ENCODE peak calls at places on chromosomes 3 and 15, in six cellular contexts. V is brain microvascular endothelial cell, K is sigmoid colon, T is breast epithelium, J is left ventricle myocardium inferior, I is kidney. G is an unnamed sample.

GRCh38 chr3:140376136-140376889 is 301.6 kb upstream of the TRIM42 start:
- DNase-seq in V (no peak), K (no peak), T (no peak), J (no peak), I (no peak), G (no peak)

GRCh38 chr15:41513282-41514227 is at the start of gene LTK:
- DNase-seq in V (no peak), K (no peak), T (no peak), J (no peak), I (no peak), G (peak; percentile 60)

GRCh38 chr15:31034152-31034551 is 42.7 kb upstream of the MTMR10 start:
- DNase-seq in V (no peak), K (no peak), T (no peak), J (no peak), I (no peak), G (no peak)

GRCh38 chr3:117019082-117019713 is 309.6 kb downstream of the TUSC7 start:
- DNase-seq in V (peak; percentile 56), K (peak; percentile 75), T (peak; percentile 26), J (peak; percentile 24), I (no peak), G (peak; percentile 89)

GRCh38 chr3:170584585-170585007 is 1.3 kb downstream of the SLC7A14 start:
- DNase-seq in V (peak; percentile 42), K (peak; percentile 62), T (peak; percentile 18), J (peak; percentile 62), I (peak; percentile 88), G (peak; percentile 77)

GRCh38 chr3:156670077-156670476 is 4.3 kb upstream of the TIPARP start:
- DNase-seq in V (no peak), K (no peak), T (no peak), J (no peak), I (no peak), G (no peak)

GRCh38 chr3:135023985-135024658 is 229.1 kb downstream of the EPHB1 start:
- DNase-seq in V (no peak), K (no peak), T (no peak), J (no peak), I (no peak), G (no peak)

GRCh38 chr3:44960387-44961026 is 15.5 kb downstream of the ZDHHC3 start:
- DNase-seq in V (no peak), K (no peak), T (no peak), J (no peak), I (no peak), G (no peak)

GRCh38 chr3:187281191-187281714 is 10.3 kb downstream of the MASP1 start:
- DNase-seq in V (peak; percentile 52), K (no peak), T (no peak), J (no peak), I (no peak), G (peak; percentile 97)

GRCh38 chr3:14689247-14689980 is 14.5 kb downstream of the C3orf20 start:
- DNase-seq in V (no peak), K (no peak), T (no peak), J (no peak), I (no peak), G (no peak)

GRCh38 chr15:78084359-78084750 is 6.8 kb upstream of the TBC1D2B start:
- DNase-seq in V (no peak), K (peak; percentile 63), T (no peak), J (no peak), I (no peak), G (no peak)

GRCh38 chr3:58306662-58307286 is 454 bp downstream of the HTD2 start:
- DNase-seq in V (peak; percentile 18), K (peak; percentile 70), T (no peak), J (peak; percentile 41), I (peak; percentile 80), G (peak; percentile 65)

GRCh38 chr3:32420138-32420981 is 28.7 kb downstream of the CMTM7 start:
- DNase-seq in V (peak; percentile 53), K (no peak), T (peak; percentile 93), J (no peak), I (peak; percentile 89), G (no peak)

GRCh38 chr3:55485208-55485791 is 1.8 kb downstream of the WNT5A start:
- DNase-seq in V (peak; percentile 69), K (peak; percentile 91), T (peak; percentile 54), J (peak; percentile 75), I (peak; percentile 92), G (peak; percentile 92)

GRCh38 chr15:92797168-92798052 is 102.7 kb upstream of the CHD2 start:
- DNase-seq in V (peak; percentile 79), K (no peak), T (no peak), J (no peak), I (no peak), G (peak; percentile 82)

GRCh38 chr15:57138260-57138895 is 219.9 kb downstream of the TCF12 start:
- DNase-seq in V (peak; percentile 72), K (no peak), T (no peak), J (no peak), I (no peak), G (peak; percentile 75)

GRCh38 chr3:102478160-102478559 is 43.3 kb downstream of the ZPLD1 start:
- DNase-seq in V (no peak), K (no peak), T (no peak), J (no peak), I (no peak), G (no peak)

GRCh38 chr3:30770387-30770786 is 124.1 kb downstream of the GADL1 start:
- DNase-seq in V (peak; percentile 94), K (no peak), T (peak; percentile 42), J (no peak), I (peak; percentile 56), G (peak; percentile 91)

GRCh38 chr3:38131621-38132369 is 5.1 kb downstream of the ACAA1 start:
- DNase-seq in V (peak; percentile 45), K (no peak), T (no peak), J (no peak), I (no peak), G (peak; percentile 41)

GRCh38 chr3:46705751-46706572 is 4.8 kb downstream of the TMIE start:
- DNase-seq in V (peak; percentile 44), K (peak; percentile 58), T (no peak), J (peak; percentile 13), I (peak; percentile 64), G (peak; percentile 66)

GRCh38 chr3:46566040-46566631 is at the start of gene LRRC2:
- DNase-seq in V (peak; percentile 67), K (peak; percentile 74), T (no peak), J (peak; percentile 78), I (peak; percentile 70), G (peak; percentile 86)

GRCh38 chr3:195866686-195867511 is 41.5 kb downstream of the TNK2 start:
- DNase-seq in V (no peak), K (no peak), T (no peak), J (no peak), I (peak; percentile 69), G (no peak)

GRCh38 chr15:73982251-73982962 is 9.7 kb downstream of the STOML1 start:
- DNase-seq in V (peak; percentile 84), K (peak; percentile 93), T (no peak), J (peak; percentile 90), I (peak; percentile 96), G (peak; percentile 95)

GRCh38 chr15:85394552-85395333 is 14.3 kb downstream of the AKAP13 start:
- DNase-seq in V (no peak), K (no peak), T (no peak), J (no peak), I (no peak), G (no peak)

GRCh38 chr3:84877092-84877491 is 81.7 kb upstream of the CADM2 start:
- DNase-seq in V (no peak), K (no peak), T (no peak), J (no peak), I (no peak), G (no peak)

GRCh38 chr3:23648326-23648964 is 157.3 kb upstream of the UBE2E1 start:
- DNase-seq in V (no peak), K (no peak), T (no peak), J (no peak), I (no peak), G (peak; percentile 57)

GRCh38 chr3:79015854-79016253 is 751.9 kb downstream of the ROBO1 start:
- DNase-seq in V (no peak), K (no peak), T (no peak), J (no peak), I (no peak), G (no peak)
- H3K4me3 ChIP-seq in V (no peak overlapping the region), K (peak overlapping the region; percentile 95), T (no peak overlapping the region), J (peak overlapping the region; percentile 87), I (no peak overlapping the region), G (no peak overlapping the region)

DNA sequence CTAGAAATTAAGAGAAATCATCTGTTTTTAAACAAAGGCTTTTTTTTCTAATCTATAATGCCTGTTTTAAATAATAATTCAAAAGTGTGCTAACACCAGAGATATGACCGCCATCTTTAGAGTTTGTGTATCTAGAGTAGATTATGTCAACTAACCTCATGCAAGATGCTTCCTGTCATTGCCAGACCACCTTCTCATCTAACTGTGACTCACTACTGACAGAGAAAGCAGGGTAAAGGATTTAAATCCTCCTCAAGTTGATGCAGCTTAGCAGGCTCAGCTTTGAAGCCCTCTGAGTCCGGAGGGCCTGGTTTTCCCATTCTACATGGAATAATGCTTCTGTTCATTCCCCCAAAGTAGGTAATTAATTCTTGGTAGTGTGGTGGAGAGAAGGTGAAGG is 108.5 kb downstream of the ECT2 start:
- DNase-seq in V (peak; percentile 7), K (no peak), T (no peak), J (no peak), I (no peak), G (peak; percentile 31)
- H3K27ac ChIP-seq in V (no peak overlapping the region), K (no peak overlapping the region), T (no peak overlapping the region), J (no peak overlapping the region), I (no peak overlapping the region), G (no peak overlapping the region)

DNA sequence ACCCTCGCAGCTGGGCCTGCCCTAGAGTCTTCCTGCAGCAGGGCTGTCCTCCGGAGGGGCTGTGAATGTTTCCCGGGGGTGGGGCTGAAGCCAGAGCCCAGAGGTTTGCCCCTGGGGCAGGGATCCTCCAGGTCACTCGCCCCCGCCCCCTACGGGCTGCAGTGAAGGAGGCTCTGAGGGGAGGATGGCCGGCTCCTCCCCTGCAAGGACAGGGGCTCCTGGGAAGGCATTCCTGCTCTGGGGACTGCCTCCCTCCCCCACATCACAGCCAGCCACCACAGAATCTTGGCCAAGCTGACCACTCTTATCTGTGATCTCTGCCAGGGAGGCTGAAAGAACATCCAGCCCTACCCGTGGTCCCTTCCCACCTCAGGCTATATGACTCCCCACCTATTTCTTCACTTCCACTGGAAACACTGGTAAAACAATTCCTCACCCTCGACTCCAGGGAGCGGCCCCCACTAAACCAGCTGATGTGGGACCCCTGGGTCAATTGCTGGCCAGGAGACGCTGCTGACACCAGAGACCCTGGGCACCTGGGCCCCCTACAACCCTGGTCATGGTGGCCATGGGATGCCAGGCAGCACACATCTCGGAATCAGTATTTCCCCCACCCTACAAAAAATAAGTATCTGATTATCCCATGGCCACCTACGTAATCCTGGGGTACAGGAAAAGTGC is 66.0 kb downstream of the HMCES start:
- DNase-seq in V (no peak), K (no peak), T (no peak), J (no peak), I (no peak), G (no peak)
- H3K4me3 ChIP-seq in V (no peak overlapping the region), K (no peak overlapping the region), T (peak overlapping the region; percentile 40), J (peak overlapping the region; percentile 56), I (no peak overlapping the region), G (no peak overlapping the region)

GRCh38 chr3:123069021-123069381 is 2.2 kb downstream of the PDIA5 start:
- DNase-seq in V (no peak), K (no peak), T (no peak), J (no peak), I (no peak), G (no peak)

GRCh38 chr3:123068227-123069020 is 1.6 kb downstream of the PDIA5 start:
- DNase-seq in V (no peak), K (no peak), T (no peak), J (no peak), I (no peak), G (peak; percentile 59)

GRCh38 chr3:123067689-123068226 is 933 bp downstream of the PDIA5 start:
- DNase-seq in V (no peak), K (no peak), T (no peak), J (no peak), I (no peak), G (no peak)

GRCh38 chr3:123066599-123066895 is 278 bp upstream of the PDIA5 start:
- DNase-seq in V (no peak), K (no peak), T (no peak), J (no peak), I (no peak), G (no peak)

GRCh38 chr3:123066896-123067688 is at the start of gene PDIA5:
- DNase-seq in V (peak; percentile 89), K (peak; percentile 95), T (peak; percentile 76), J (peak; percentile 92), I (peak; percentile 96), G (peak; percentile 90)
- H3K27ac ChIP-seq in V (peak within 1 kb of the TSS; percentile 69), K (peak within 1 kb of the TSS; percentile 88), T (peak within 1 kb of the TSS; percentile 52), J (peak within 1 kb of the TSS; percentile 89), I (peak within 1 kb of the TSS; percentile 68), G (no peak within 1 kb of the TSS)

G was measured in mesenchymal stem cell.